ENCODE peak calls at places on chromosome 16, in six cellular contexts. C is lung, H is SJSA1, P is left lung, L is fibroblast of lung, J is ovary. I is an unnamed sample.

GRCh38 chr16:17448640-17449638 is 21.8 kb downstream of the XYLT1 start:
- DNase-seq in H (no peak), L (no peak), J (no peak), C (peak; percentile 36), P (peak; percentile 88), I (no peak)

GRCh38 chr16:19105131-19105530 is 8.6 kb upstream of the ITPRIPL2 start:
- DNase-seq in P (no peak), J (no peak), H (no peak), L (no peak), C (no peak), I (no peak)

GRCh38 chr16:57711993-57712392 is 17.4 kb downstream of the DRC7 start:
- DNase-seq in C (no peak), H (no peak), J (no peak), L (no peak), P (no peak), I (no peak)

GRCh38 chr16:54942353-54942943 is 11.8 kb downstream of the IRX5 start:
- DNase-seq in L (no peak), P (no peak), J (no peak), H (no peak), C (no peak), I (no peak)

GRCh38 chr16:12229759-12230594 is 253.4 kb downstream of the SNX29 start:
- DNase-seq in H (peak; percentile 54), C (no peak), P (no peak), L (peak; percentile 25), J (no peak), I (no peak)

GRCh38 chr16:52569296-52569695 is 22.4 kb upstream of the TOX3 start:
- DNase-seq in C (no peak), H (no peak), P (no peak), J (no peak), L (no peak), I (no peak)

GRCh38 chr16:4158143-4159093 is 42.2 kb upstream of the ADCY9 start:
- DNase-seq in P (no peak), J (no peak), L (no peak), H (no peak), C (no peak), I (no peak)

GRCh38 chr16:24689128-24689527 is 40.3 kb upstream of the TNRC6A start:
- DNase-seq in J (no peak), L (peak; percentile 44), P (no peak), H (peak; percentile 54), C (no peak), I (peak; percentile 35)

GRCh38 chr16:75235721-75236193 is 15.7 kb downstream of the BCAR1 start:
- DNase-seq in P (no peak), C (no peak), H (no peak), J (peak; percentile 55), L (no peak), I (no peak)

GRCh38 chr16:70800306-70800705 is 652 bp downstream of the VAC14 start:
- DNase-seq in H (no peak), P (no peak), L (no peak), C (no peak), J (no peak), I (no peak)

GRCh38 chr16:48125888-48126287 is 29.9 kb downstream of the ABCC12 start:
- DNase-seq in L (peak; percentile 48), J (no peak), P (no peak), H (peak; percentile 15), C (no peak), I (no peak)

GRCh38 chr16:78693496-78693895 is 594.0 kb downstream of the WWOX start:
- DNase-seq in C (no peak), H (no peak), P (no peak), J (no peak), L (no peak), I (no peak)

GRCh38 chr16:71723537-71724319 is 773 bp downstream of the PHLPP2 start:
- DNase-seq in H (peak; percentile 85), C (peak; percentile 69), P (peak; percentile 95), J (peak; percentile 79), L (peak; percentile 54), I (peak; percentile 90)

GRCh38 chr16:2328428-2328827 is 12.1 kb downstream of the ABCA3 start:
- DNase-seq in C (no peak), H (no peak), L (no peak), J (no peak), P (peak; percentile 50), I (no peak)

GRCh38 chr16:87017388-87018012 is 299.7 kb downstream of the C16orf95 start:
- DNase-seq in J (no peak), P (no peak), C (no peak), H (peak; percentile 80), L (peak; percentile 94), I (no peak)

GRCh38 chr16:88770459-88771293 is 14.3 kb downstream of the PIEZO1 start:
- DNase-seq in H (peak; percentile 99), P (no peak), J (no peak), L (peak; percentile 88), C (peak; percentile 73), I (peak; percentile 85)

GRCh38 chr16:14314116-14314515 is 243.0 kb downstream of the MRTFB start:
- DNase-seq in P (no peak), L (no peak), C (no peak), J (no peak), H (no peak), I (no peak)

DNA sequence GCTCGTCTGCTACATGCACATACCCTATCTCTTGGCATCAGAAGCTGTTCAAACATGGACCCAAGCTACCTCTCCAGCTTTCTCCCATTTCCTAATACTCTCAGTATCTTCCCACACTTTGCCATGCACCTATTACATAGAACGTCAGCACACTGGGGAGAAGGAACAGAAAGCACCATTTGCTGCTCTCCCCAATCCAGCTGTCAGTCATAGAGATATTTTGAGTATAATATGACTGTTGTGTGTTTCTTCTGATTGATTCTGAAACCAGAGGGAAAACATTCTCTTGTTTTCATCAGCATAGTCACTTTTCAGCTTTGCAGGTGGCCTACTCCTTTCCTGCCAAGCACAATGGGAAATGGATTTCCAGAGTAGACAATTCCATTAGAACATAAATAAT is 107.1 kb downstream of the ADAMTS18 start:
- DNase-seq in J (no peak), H (no peak), C (no peak), P (no peak), L (no peak), I (no peak)
- H3K4me3 ChIP-seq in J (no peak overlapping the region), H (no peak overlapping the region), C (no peak overlapping the region), P (no peak overlapping the region), L (no peak overlapping the region), I (no peak overlapping the region)

GRCh38 chr16:73068546-73069401 is 20.8 kb upstream of the ZFHX3 start:
- DNase-seq in H (peak; percentile 64), L (peak; percentile 98), J (no peak), C (peak; percentile 81), P (peak; percentile 87), I (no peak)
- H3K4me1 ChIP-seq in H (peaks cover 31% of the 10 kb centered on the region), L (peaks cover 38% of the 10 kb centered on the region), J (peaks cover 2% of the 10 kb centered on the region), C (peaks cover 8% of the 10 kb centered on the region), P (peaks cover 35% of the 10 kb centered on the region), I (peaks cover 16% of the 10 kb centered on the region)

GRCh38 chr16:68504066-68504465 is 35.0 kb upstream of the ZFP90 start:
- DNase-seq in J (no peak), H (no peak), P (no peak), L (no peak), C (no peak), I (no peak)
- H3K27me3 ChIP-seq in J (no peaks in the 10 kb centered on the region), H (no peaks in the 10 kb centered on the region), P (no peaks in the 10 kb centered on the region), L (no peaks in the 10 kb centered on the region), C (no peaks in the 10 kb centered on the region), I (peaks cover 1% of the 10 kb centered on the region)

DNA sequence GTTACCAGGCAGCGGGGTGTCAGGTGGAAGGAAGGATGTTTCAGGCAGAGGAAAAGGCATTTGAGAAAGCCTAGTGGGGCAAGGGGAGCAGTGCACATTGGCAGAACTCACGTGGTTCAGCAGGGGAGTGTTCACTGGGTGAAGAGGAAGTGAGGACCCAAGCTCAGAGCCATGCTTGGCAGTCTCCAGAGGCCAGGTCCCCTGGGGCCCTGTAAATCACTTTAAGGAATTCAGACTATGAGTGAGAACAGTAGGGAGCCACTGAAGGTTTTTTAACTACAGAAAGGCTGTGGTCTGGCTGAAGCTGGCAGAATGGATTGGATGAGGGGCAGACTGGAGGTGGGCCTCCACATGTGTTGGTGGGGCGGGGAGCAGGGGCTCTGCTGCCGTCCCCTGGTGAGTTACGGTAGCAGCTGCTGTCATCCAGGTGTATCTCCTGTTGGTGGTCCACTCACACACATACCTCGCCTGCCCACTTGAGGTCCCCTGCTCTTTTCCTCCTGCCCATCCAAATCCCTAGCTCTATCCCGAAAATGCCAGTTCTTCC is 5.1 kb downstream of the CLEC16A start:
- DNase-seq in P (no peak), L (peak; percentile 39), J (no peak), C (no peak), H (no peak), I (no peak)
- H3K4me3 ChIP-seq in P (no peak overlapping the region), L (no peak overlapping the region), J (no peak overlapping the region), C (no peak overlapping the region), H (no peak overlapping the region), I (no peak overlapping the region)

GRCh38 chr16:66972983-66973382 is 11.9 kb downstream of the CES3 start:
- DNase-seq in J (no peak), L (no peak), H (no peak), C (no peak), P (no peak), I (no peak)
- H3K4me1 ChIP-seq in J (no peaks in the 10 kb centered on the region), L (no peaks in the 10 kb centered on the region), H (peaks cover 2% of the 10 kb centered on the region), C (no peaks in the 10 kb centered on the region), P (no peaks in the 10 kb centered on the region), I (no peaks in the 10 kb centered on the region)

I was measured in Caco-2.